ENCODE peak calls at places on chromosomes 6 and 20, in five cellular contexts. Z is A549, U is H1, J is GM12878, X is K562. H is an unnamed sample.

GRCh38 chr20:25285856-25286798 is 38.2 kb downstream of the PYGB start:
- DNase-seq in X (no peak), Z (no peak), U (no peak), J (no peak), H (no peak)

GRCh38 chr6:51349866-51350265 is 531.2 kb downstream of the TFAP2B start:
- DNase-seq in Z (no peak), X (no peak), J (no peak), U (no peak), H (no peak)

GRCh38 chr6:11410539-11411307 is 126.8 kb upstream of the TMEM170B start:
- DNase-seq in U (no peak), J (peak), Z (no peak), X (no peak), H (no peak)

GRCh38 chr20:50427740-50428462 is 82.3 kb upstream of the PTPN1 start:
- DNase-seq in U (no peak), Z (no peak), X (no peak), J (no peak), H (no peak)

GRCh38 chr6:128098000-128098581 is 197.2 kb upstream of the THEMIS start:
- DNase-seq in U (no peak), Z (no peak), X (no peak), J (no peak), H (peak)

GRCh38 chr20:40326794-40327193 is 362.2 kb downstream of the MAFB start:
- DNase-seq in X (no peak), U (no peak), J (no peak), Z (no peak), H (no peak)

GRCh38 chr20:23928788-23929187 is 49.2 kb upstream of the CST5 start:
- DNase-seq in Z (no peak), U (no peak), J (no peak), X (peak), H (no peak)

GRCh38 chr6:37029249-37029959 is 23.9 kb downstream of the FGD2 start:
- DNase-seq in U (no peak), X (peak), Z (peak), J (no peak), H (peak)

GRCh38 chr20:15875446-15875845 is 697.8 kb downstream of the KIF16B start:
- DNase-seq in U (no peak), J (no peak), Z (no peak), X (no peak), H (no peak)

GRCh38 chr6:33000053-33000452 is 9.3 kb downstream of the HLA-DOA start:
- DNase-seq in J (no peak), U (peak), Z (no peak), X (no peak), H (no peak)

GRCh38 chr6:138986578-138986977 is 1.5 kb downstream of the REPS1 start:
- DNase-seq in X (peak), Z (no peak), U (no peak), J (no peak), H (peak)

GRCh38 chr6:134748484-134748883 is 201.4 kb downstream of the ALDH8A1 start:
- DNase-seq in X (no peak), U (no peak), Z (no peak), J (no peak), H (no peak)

GRCh38 chr6:71498643-71499042 is 210.0 kb downstream of the OGFRL1 start:
- DNase-seq in Z (no peak), J (no peak), X (no peak), U (no peak), H (no peak)

GRCh38 chr20:48621256-48622078 is 206.3 kb downstream of the PREX1 start:
- DNase-seq in X (peak), Z (peak), U (no peak), J (no peak), H (peak)

GRCh38 chr20:17835941-17836861 is 132.4 kb downstream of the SNX5 start:
- DNase-seq in Z (no peak), X (no peak), J (no peak), U (no peak), H (peak)

GRCh38 chr6:43355862-43356590 is 13.4 kb downstream of the ZNF318 start:
- DNase-seq in U (no peak), Z (peak), X (no peak), J (no peak), H (peak)

GRCh38 chr6:98041921-98042320 is 758.9 kb upstream of the MMS22L start:
- DNase-seq in U (no peak), X (no peak), Z (no peak), J (no peak), H (no peak)

GRCh38 chr6:157428418-157429202 is 47.6 kb downstream of the ZDHHC14 start:
- DNase-seq in Z (peak), J (no peak), U (no peak), X (peak), H (peak)

GRCh38 chr6:111583986-111584385 is 21.7 kb downstream of the TRAF3IP2 start:
- DNase-seq in U (no peak), X (no peak), Z (no peak), J (no peak), H (no peak)

GRCh38 chr6:4291453-4292403 is 156.4 kb upstream of the ECI2 start:
- DNase-seq in X (no peak), Z (no peak), J (no peak), U (no peak), H (peak)

GRCh38 chr6:25492951-25493350 is 159.1 kb upstream of the SCGN start:
- DNase-seq in U (no peak), Z (no peak), X (no peak), J (no peak), H (no peak)

GRCh38 chr6:156794963-156795362 is 17.8 kb downstream of the ARID1B start:
- DNase-seq in J (no peak), U (no peak), X (no peak), Z (no peak), H (no peak)

GRCh38 chr6:32212076-32212760 is 11.6 kb downstream of the NOTCH4 start:
- DNase-seq in U (no peak), X (no peak), J (no peak), Z (no peak), H (no peak)

GRCh38 chr6:51927450-51927849 is 160.0 kb downstream of the PKHD1 start:
- DNase-seq in U (no peak), J (no peak), X (no peak), Z (no peak), H (no peak)

GRCh38 chr20:44479643-44480042 is 4.0 kb downstream of the TTPAL start:
- DNase-seq in Z (no peak), X (no peak), U (no peak), J (no peak), H (no peak)

GRCh38 chr20:44069203-44069931 is 117.6 kb downstream of the JPH2 start:
- DNase-seq in Z (no peak), X (no peak), J (peak), U (no peak), H (no peak)

GRCh38 chr6:162090734-162091133 is 636.8 kb downstream of the PRKN start:
- DNase-seq in X (no peak), Z (no peak), J (no peak), U (no peak), H (no peak)

GRCh38 chr6:133951881-133952814 is 876 bp upstream of the TBPL1 start:
- DNase-seq in J (no peak), Z (peak), X (peak), U (no peak), H (peak)

GRCh38 chr20:51221103-51221502 is 198.2 kb upstream of the KCNG1 start:
- DNase-seq in U (no peak), J (no peak), Z (no peak), X (no peak), H (no peak)

GRCh38 chr6:148274809-148275208 is 67.8 kb upstream of the SASH1 start:
- DNase-seq in X (no peak), U (no peak), Z (no peak), J (no peak), H (no peak)

GRCh38 chr6:1535295-1535694 is 74.4 kb upstream of the FOXC1 start:
- DNase-seq in J (no peak), U (no peak), X (no peak), Z (no peak), H (no peak)

GRCh38 chr20:37650661-37651060 is 43.2 kb upstream of the CTNNBL1 start:
- DNase-seq in Z (no peak), U (no peak), J (no peak), X (no peak), H (no peak)

GRCh38 chr6:75770844-75771243 is 21.8 kb downstream of the MYO6 start:
- DNase-seq in J (no peak), X (no peak), Z (no peak), U (no peak), H (no peak)

GRCh38 chr20:35146299-35146921 is 726 bp downstream of the EDEM2 start:
- DNase-seq in U (no peak), Z (peak), X (peak), J (no peak), H (no peak)

GRCh38 chr6:139881728-139882211 is 507.3 kb upstream of the CITED2 start:
- DNase-seq in U (no peak), Z (peak), X (peak), J (no peak), H (peak)

DNA sequence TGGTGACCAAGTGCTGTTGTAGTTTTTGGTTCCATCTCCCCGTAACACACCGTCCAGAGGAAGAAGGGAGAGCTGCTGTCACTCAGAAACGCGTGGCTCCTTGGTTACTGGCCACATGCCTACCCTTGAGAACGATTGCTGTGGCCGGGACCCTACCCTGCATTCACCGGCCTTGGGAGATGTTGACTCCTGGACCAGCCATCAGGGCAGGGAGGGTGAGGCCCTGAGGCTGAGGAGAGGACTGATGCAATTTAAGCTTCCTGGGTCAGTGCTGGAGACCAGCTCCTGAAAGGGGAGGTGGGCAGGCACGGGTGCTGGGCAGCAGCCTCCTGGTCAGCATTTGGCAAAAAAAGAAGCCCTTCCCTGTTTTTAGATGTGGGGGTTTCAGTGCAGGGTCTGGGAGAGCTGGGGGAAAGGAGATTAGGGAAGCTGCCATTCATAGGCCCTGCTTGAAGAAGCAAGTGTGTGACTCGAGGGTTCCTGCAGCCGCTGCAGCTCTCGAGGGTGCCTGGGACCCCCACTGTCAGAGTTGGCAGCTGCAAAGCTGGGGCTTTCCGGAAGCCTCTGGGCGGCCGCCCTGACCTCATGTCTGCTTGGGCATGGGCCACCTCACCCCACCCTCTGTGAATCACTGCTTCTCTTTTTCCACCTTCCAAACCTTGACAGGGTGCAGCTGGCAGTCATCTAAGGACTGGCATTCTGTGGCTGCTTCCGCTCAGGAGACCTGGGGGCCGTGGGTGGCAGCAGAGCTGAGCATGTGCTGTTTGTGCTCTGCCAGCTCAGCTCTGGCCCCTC is 31.7 kb downstream of the ERMARD start:
- DNase-seq in J (no peak), X (no peak), U (no peak), Z (no peak), H (no peak)
- TF ChIP-seq RFX5 in J (no peak), X (no peak), U (no peak), Z (no peak), H (no peak)

GRCh38 chr20:46631212-46631869 is 19.9 kb downstream of the SLC13A3 start:
- DNase-seq in Z (no peak), U (no peak), X (no peak), J (no peak), H (peak)
- TF ChIP-seq POLR2A in Z (no peak), U (no peak), X (no peak), J (no peak), H (no peak)

GRCh38 chr20:19758888-19759331 is 852 bp downstream of the RIN2 start:
- DNase-seq in X (no peak), J (no peak), U (no peak), Z (peak), H (no peak)
- TF ChIP-seq RFX5 in X (no peak), J (no peak), U (no peak), Z (no peak), H (no peak)

DNA sequence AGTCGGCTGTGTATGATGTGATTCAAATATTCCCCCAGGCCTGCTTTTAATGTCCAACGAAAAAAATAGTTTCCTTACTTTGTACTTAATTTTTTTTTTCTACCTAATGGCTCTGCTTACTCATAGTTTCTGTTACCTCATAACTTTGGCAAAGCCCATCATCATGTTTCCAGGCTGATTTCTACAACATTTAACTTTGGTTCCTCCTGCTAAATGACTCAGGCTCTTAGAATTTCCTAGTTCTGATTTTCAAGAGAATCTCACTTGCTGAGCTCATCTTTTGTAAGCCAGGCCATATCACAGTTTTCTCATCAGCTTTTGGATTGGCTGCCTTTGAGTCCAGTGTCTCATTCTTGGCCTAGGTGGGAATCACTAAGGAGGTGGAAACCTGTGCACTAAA is 323.1 kb downstream of the HDGFL1 start:
- DNase-seq in X (no peak), U (no peak), J (no peak), Z (peak), H (peak)
- TF ChIP-seq POLR2A in X (no peak), U (no peak), J (no peak), Z (no peak), H (no peak)

DNA sequence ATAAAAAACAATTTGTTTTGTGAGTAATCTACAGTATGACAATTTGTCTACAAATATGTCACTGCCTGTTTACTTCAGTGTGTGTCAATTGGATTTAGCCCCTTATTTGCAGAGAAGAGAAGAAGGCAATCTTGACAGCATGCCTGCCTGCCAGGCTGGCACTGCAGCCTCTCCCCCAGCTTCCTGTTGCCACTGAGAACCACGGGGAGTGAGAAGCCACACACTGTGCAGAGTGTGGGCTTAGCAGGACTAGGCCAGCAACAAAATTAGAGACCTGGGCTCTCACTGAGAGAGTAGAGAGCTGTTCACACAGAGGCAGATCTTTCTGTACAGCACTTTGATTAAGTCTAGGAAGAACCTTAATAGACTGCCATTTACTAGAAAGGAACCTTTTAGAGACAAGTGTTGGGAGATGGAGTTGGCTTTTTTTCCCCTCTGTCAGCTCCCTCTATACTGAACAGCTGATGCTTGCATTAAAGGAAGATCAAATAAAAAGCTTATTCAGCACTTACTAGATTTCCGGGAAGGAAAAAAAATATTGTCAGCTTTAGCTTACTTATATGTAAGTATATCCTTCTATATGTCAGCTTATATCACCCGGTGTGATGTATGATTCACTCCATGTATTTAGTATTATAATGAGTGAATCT is 850.8 kb upstream of the EPHA7 start:
- DNase-seq in U (no peak), X (no peak), J (no peak), Z (no peak), H (no peak)
- TF ChIP-seq RFX5 in U (no peak), X (no peak), J (no peak), Z (no peak), H (no peak)

DNA sequence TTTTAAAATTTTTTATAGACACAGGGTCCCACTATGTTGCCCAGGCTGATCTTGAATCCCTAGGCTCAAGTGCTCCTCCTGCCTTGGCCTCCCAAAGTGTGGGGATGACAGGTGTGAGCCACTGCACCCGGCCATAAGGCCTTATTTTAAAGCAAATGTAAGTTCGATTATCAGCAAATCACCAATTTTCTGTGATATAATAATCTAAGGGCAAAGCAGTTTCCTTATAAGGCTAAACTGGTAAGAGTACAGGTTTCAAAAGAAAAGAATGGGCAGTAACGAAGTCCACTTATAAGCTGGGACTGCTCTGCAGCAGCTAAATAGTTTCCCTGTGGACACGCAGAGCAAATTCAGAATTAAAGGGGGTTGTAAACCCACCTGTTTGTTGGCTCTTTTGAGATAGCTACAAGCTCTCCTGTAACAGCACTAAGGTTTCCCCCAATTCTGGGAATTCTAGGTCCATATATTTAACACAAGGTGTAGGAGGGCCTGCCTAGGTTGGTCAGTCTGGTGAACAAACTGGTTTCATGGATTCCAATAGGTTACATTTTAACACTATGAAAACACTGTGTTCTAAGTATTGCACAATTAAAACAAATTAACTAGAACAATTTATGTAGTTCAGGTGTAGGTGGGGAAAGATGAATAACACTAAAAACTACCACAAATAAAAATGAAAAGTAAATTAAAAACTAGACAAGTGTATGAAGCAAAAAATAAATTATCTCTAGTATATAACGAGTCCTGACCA is 26.3 kb downstream of the LHFPL5 start:
- DNase-seq in J (no peak), X (no peak), Z (no peak), U (no peak), H (no peak)
- TF ChIP-seq POLR2A in J (no peak), X (peak), Z (no peak), U (peak), H (no peak)

DNA sequence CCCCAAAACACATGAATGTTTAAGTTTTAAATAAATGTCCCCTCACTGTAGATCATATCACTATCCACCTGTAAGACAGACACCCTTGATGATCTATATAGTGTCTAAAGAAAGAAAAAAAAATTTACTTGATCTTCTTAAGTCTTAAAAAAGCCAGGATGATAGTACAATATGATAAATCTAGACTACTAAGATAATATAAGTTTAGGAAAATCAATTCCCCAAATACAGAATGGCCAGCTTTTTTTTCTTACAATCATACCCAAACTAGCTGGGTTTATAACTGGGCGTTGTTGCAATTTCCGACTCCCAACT is 14.4 kb downstream of the ZNF217 start:
- DNase-seq in J (no peak), U (no peak), X (no peak), Z (no peak), H (no peak)
- TF ChIP-seq RFX5 in J (no peak), U (no peak), X (no peak), Z (no peak), H (no peak)

GRCh38 chr6:118932421-118932820 is 2.5 kb downstream of the MCM9 start:
- DNase-seq in X (no peak), U (no peak), J (no peak), Z (no peak), H (peak)

GRCh38 chr6:118933855-118934460 is 1.0 kb downstream of the MCM9 start:
- DNase-seq in X (no peak), Z (no peak), U (no peak), J (no peak), H (no peak)

GRCh38 chr6:118935331-118935668 is 341 bp upstream of the MCM9 start:
- DNase-seq in J (no peak), Z (no peak), U (no peak), X (no peak), H (no peak)

GRCh38 chr6:118936304-118936703 is 1.3 kb upstream of the MCM9 start:
- DNase-seq in U (no peak), Z (no peak), J (no peak), X (no peak), H (no peak)

DNA sequence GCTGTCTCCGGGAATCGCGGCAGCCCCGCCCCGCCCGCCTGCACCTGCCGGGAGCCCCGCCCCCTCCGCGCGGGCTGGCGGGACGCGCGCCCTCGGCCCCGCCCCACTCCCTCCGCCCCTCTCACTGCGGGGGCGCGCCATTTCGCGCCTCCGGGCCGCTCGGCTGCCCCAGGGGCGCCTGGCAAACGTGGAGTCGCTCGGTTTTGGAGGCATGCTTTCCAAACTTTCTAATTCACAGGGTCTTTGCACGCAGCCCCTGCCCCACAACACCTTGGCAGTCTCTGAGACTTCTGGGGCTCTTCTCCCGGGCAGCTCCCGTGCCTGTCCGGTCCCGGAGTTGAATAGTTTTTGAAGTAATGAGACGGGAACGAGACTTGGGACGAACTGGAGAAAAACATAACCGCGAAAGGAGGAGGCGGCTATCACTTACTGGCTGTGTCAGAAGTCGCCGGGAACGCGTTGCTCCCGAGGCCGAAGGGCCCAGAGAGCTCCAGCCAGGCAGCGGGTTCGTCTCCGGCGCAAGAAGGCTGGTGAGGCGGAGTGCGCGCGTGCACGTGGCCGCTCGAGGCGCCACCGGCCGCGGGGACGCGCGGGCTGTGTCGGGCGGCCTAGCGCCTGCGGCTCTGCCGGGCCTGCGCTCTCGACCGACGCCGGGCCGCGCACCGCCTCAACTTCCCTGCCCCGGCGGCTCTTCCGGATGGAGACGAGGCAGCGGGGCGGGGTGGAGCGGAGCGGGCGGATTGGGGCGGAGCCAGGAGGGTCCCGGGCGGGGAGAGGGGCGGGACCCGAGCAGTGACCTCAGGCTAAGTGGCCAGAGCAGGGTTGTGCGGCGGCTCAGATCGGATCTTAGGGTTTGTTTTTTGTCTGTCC is at the start of gene MCM9:
- DNase-seq in U (peak), X (peak), Z (peak), J (peak), H (peak)
- TF ChIP-seq POLR2A in U (peak), X (peak), Z (peak), J (peak), H (peak)

H was measured in IMR-90.